ENCODE peak calls at places on chromosomes 1 and 21, in seven cellular contexts. J, H, N, C, Q, V and S are unnamed samples.

GRCh38 chr1:173573596-173573995 is 29.3 kb downstream of the SLC9C2 start:
- DNase-seq in J (no peak), H (no peak), N (no peak), C (no peak), Q (no peak), V (no peak), S (no peak)

GRCh38 chr1:45205910-45206721 is at the start of gene ZSWIM5:
- DNase-seq in J (no peak), H (peak; percentile 77), N (peak; percentile 42), C (peak; percentile 84), Q (no peak), V (peak; percentile 79), S (peak; percentile 63)

GRCh38 chr1:3027611-3028371 is 6.5 kb downstream of the ACTRT2 start:
- DNase-seq in J (no peak), H (no peak), N (no peak), C (no peak), Q (no peak), V (no peak), S (no peak)

GRCh38 chr1:212485218-212485609 is 52.5 kb downstream of the NENF start:
- DNase-seq in J (no peak), H (no peak), N (no peak), C (no peak), Q (no peak), V (no peak), S (no peak)

GRCh38 chr1:243718893-243719292 is 131.2 kb downstream of the AKT3 start:
- DNase-seq in J (no peak), H (no peak), N (peak; percentile 85), C (no peak), Q (no peak), V (no peak), S (no peak)

GRCh38 chr1:143643148-143643885 is 328.5 kb downstream of the FAM72C start:
- DNase-seq in J (no peak), H (no peak), N (no peak), C (no peak), Q (no peak), V (no peak), S (no peak)

GRCh38 chr1:234546387-234546704 is 63.6 kb downstream of the IRF2BP2 start:
- DNase-seq in J (no peak), H (no peak), N (no peak), C (no peak), Q (no peak), V (no peak), S (no peak)

GRCh38 chr1:210132582-210132981 is 100.0 kb upstream of the SERTAD4 start:
- DNase-seq in J (no peak), H (no peak), N (peak; percentile 40), C (peak; percentile 59), Q (no peak), V (no peak), S (no peak)

GRCh38 chr1:159938221-159938852 is 7.1 kb downstream of the IGSF9 start:
- DNase-seq in J (no peak), H (no peak), N (no peak), C (peak; percentile 67), Q (no peak), V (no peak), S (no peak)

GRCh38 chr1:87330201-87330953 is 1.7 kb downstream of the LMO4 start:
- DNase-seq in J (no peak), H (peak; percentile 34), N (peak; percentile 40), C (peak; percentile 44), Q (no peak), V (no peak), S (no peak)

GRCh38 chr1:8858888-8859706 is 19.4 kb downstream of the ENO1 start:
- DNase-seq in J (no peak), H (peak; percentile 43), N (peak; percentile 67), C (peak; percentile 78), Q (no peak), V (no peak), S (peak; percentile 45)

GRCh38 chr1:227774721-227775665 is 39.8 kb downstream of the SNAP47 start:
- DNase-seq in J (no peak), H (no peak), N (no peak), C (no peak), Q (no peak), V (no peak), S (no peak)

GRCh38 chr1:11653616-11654570 is at the start of gene FBXO2:
- DNase-seq in J (no peak), H (peak; percentile 71), N (no peak), C (peak; percentile 79), Q (no peak), V (peak; percentile 78), S (no peak)

GRCh38 chr21:17524635-17525034 is 11.8 kb downstream of the CXADR start:
- DNase-seq in J (no peak), H (no peak), N (no peak), C (no peak), Q (no peak), V (no peak), S (no peak)

GRCh38 chr1:3068400-3069361 is at the start of gene PRDM16:
- DNase-seq in J (no peak), H (peak; percentile 69), N (peak; percentile 3), C (peak; percentile 67), Q (no peak), V (peak; percentile 65), S (peak; percentile 57)

GRCh38 chr1:83497563-83497962 is 501.4 kb downstream of the TTLL7 start:
- DNase-seq in J (no peak), H (no peak), N (no peak), C (no peak), Q (no peak), V (no peak), S (no peak)

GRCh38 chr1:219031821-219032220 is 141.9 kb upstream of the LYPLAL1 start:
- DNase-seq in J (no peak), H (no peak), N (no peak), C (no peak), Q (no peak), V (no peak), S (no peak)

GRCh38 chr1:229857585-229857984 is 209.5 kb upstream of the GALNT2 start:
- DNase-seq in J (no peak), H (no peak), N (no peak), C (no peak), Q (no peak), V (no peak), S (no peak)

GRCh38 chr1:165828581-165829329 is 1.3 kb downstream of the UCK2 start:
- DNase-seq in J (no peak), H (peak; percentile 67), N (peak; percentile 90), C (peak; percentile 82), Q (no peak), V (peak; percentile 62), S (peak; percentile 64)

GRCh38 chr1:240413732-240414131 is 198.2 kb downstream of the GREM2 start:
- DNase-seq in J (no peak), H (no peak), N (no peak), C (no peak), Q (no peak), V (no peak), S (no peak)

GRCh38 chr1:10052347-10052746 is 19.6 kb downstream of the UBE4B start:
- DNase-seq in J (no peak), H (no peak), N (no peak), C (no peak), Q (no peak), V (no peak), S (no peak)

GRCh38 chr1:22417466-22417865 is 34.2 kb upstream of the ZBTB40 start:
- DNase-seq in J (no peak), H (no peak), N (no peak), C (no peak), Q (no peak), V (no peak), S (no peak)

GRCh38 chr1:226637147-226637935 is 88.8 kb downstream of the STUM start:
- DNase-seq in J (no peak), H (no peak), N (no peak), C (no peak), Q (no peak), V (peak; percentile 15), S (no peak)

GRCh38 chr1:226981838-226982237 is 41.7 kb downstream of the COQ8A start:
- DNase-seq in J (no peak), H (no peak), N (no peak), C (no peak), Q (no peak), V (no peak), S (no peak)

GRCh38 chr1:55203064-55203463 is 12.1 kb downstream of the USP24 start:
- DNase-seq in J (no peak), H (no peak), N (no peak), C (no peak), Q (no peak), V (no peak), S (no peak)

GRCh38 chr1:59018446-59018845 is 234.6 kb upstream of the JUN start:
- DNase-seq in J (no peak), H (no peak), N (no peak), C (no peak), Q (no peak), V (no peak), S (no peak)

GRCh38 chr1:59017501-59018231 is 233.8 kb upstream of the JUN start:
- DNase-seq in J (no peak), H (no peak), N (peak; percentile 36), C (no peak), Q (no peak), V (no peak), S (no peak)

GRCh38 chr1:59014827-59015226 is 231.0 kb upstream of the JUN start:
- DNase-seq in J (no peak), H (no peak), N (no peak), C (no peak), Q (no peak), V (no peak), S (no peak)

GRCh38 chr1:59015708-59016107 is 231.9 kb upstream of the JUN start:
- DNase-seq in J (no peak), H (no peak), N (peak; percentile 88), C (peak; percentile 30), Q (peak; percentile 23), V (no peak), S (peak; percentile 13)

GRCh38 chr1:59016390-59016789 is 232.5 kb upstream of the JUN start:
- DNase-seq in J (no peak), H (no peak), N (no peak), C (no peak), Q (no peak), V (no peak), S (no peak)
- TF ChIP-seq CTCF in J (no peak), H (no peak), N (no peak), C (peak; percentile 8), Q (no peak), V (no peak), S (no peak)

DNA sequence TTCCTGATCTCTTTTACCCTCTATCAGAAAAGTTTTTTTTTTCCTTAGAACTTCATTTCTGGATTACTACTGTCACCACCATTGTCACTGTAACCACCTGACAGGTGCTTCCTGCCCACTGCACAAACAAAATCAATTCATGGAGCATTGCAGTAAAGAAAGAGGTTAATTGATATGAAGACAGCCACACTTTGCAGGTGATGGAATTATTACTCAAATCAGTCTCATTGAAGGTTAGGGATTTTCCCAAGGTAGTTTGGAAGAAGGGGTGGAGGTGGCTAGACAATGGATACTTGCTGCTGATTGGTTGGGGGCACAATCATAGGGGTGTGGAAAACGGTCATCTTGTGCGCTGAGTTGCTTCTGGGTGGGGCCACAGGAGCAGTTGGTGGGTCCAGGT is 230.8 kb upstream of the CACYBP start:
- DNase-seq in J (no peak), H (no peak), N (no peak), C (no peak), Q (no peak), V (no peak), S (no peak)
- H3K4me1 ChIP-seq in J (no peaks in the 10 kb centered on the region), H (peaks cover 5% of the 10 kb centered on the region), N (no peaks in the 10 kb centered on the region), C (peaks cover 9% of the 10 kb centered on the region), Q (peaks cover 4% of the 10 kb centered on the region), V (peaks cover 3% of the 10 kb centered on the region), S (no peaks in the 10 kb centered on the region)

GRCh38 chr1:37085393-37085792 is 51.1 kb upstream of the GRIK3 start:
- DNase-seq in J (no peak), H (no peak), N (no peak), C (no peak), Q (peak; percentile 9), V (no peak), S (no peak)
- TF ChIP-seq CTCF in J (no peak), H (no peak), N (no peak), C (no peak), Q (peak; percentile 71), V (no peak), S (no peak)

GRCh38 chr1:17873007-17873675 is 118.0 kb downstream of the ACTL8 start:
- DNase-seq in J (no peak), H (no peak), N (no peak), C (no peak), Q (no peak), V (no peak), S (no peak)
- H3K4me1 ChIP-seq in J (no peaks in the 10 kb centered on the region), H (no peaks in the 10 kb centered on the region), N (peaks cover 40% of the 10 kb centered on the region), C (peaks cover 5% of the 10 kb centered on the region), Q (no peaks in the 10 kb centered on the region), V (no peaks in the 10 kb centered on the region), S (no peaks in the 10 kb centered on the region)